ENCODE peak calls at places on chromosomes 12 and 14, in six cellular contexts. W, H, T, R, M and Y are unnamed samples.
A peak's percentile ranks its signal among the peaks of the same experiment; 100 is the strongest.

GRCh38 chr12:75476076-75476475 is 4.5 kb upstream of the GLIPR1 start:
- DNase-seq in M (no peak), H (no peak), W (no peak), R (no peak), T (no peak), Y (no peak)

GRCh38 chr14:69326611-69327010 is 66.7 kb downstream of the GALNT16 start:
- DNase-seq in H (no peak), M (no peak), R (no peak), T (no peak), W (no peak), Y (no peak)

GRCh38 chr12:75208851-75209781 is 523 bp downstream of the KCNC2 start:
- DNase-seq in M (peak; percentile 12), W (no peak), T (no peak), H (peak; percentile 34), R (peak; percentile 59), Y (no peak)

GRCh38 chr12:128337456-128338160 is 70.6 kb downstream of the TMEM132C start:
- DNase-seq in T (no peak), M (no peak), W (no peak), H (no peak), R (no peak), Y (no peak)

GRCh38 chr12:11666651-11667050 is 17.2 kb downstream of the ETV6 start:
- DNase-seq in R (no peak), W (no peak), M (no peak), T (no peak), H (no peak), Y (no peak)

GRCh38 chr12:132638541-132639408 is 20.2 kb downstream of the P2RX2 start:
- DNase-seq in W (no peak), T (no peak), R (peak; percentile 60), H (peak; percentile 74), M (peak; percentile 34), Y (peak; percentile 26)

GRCh38 chr12:47376937-47377336 is 297.2 kb upstream of the AMIGO2 start:
- DNase-seq in R (no peak), T (no peak), W (no peak), H (peak; percentile 64), M (no peak), Y (no peak)

GRCh38 chr14:25090716-25091454 is 40.9 kb upstream of the STXBP6 start:
- DNase-seq in M (peak; percentile 61), H (peak; percentile 73), T (no peak), W (no peak), R (no peak), Y (peak; percentile 57)

GRCh38 chr14:99729991-99730875 is 46.1 kb downstream of the CYP46A1 start:
- DNase-seq in M (peak; percentile 81), T (peak; percentile 65), H (no peak), R (peak; percentile 83), W (peak; percentile 73), Y (no peak)

GRCh38 chr12:21276826-21277225 is 57.9 kb downstream of the SLCO1A2 start:
- DNase-seq in W (no peak), M (no peak), T (peak; percentile 41), H (no peak), R (no peak), Y (no peak)

GRCh38 chr12:868722-869121 is 80.8 kb downstream of the RAD52 start:
- DNase-seq in T (no peak), H (no peak), W (no peak), R (no peak), M (no peak), Y (no peak)

GRCh38 chr14:93137864-93138263 is 22.1 kb upstream of the ITPK1 start:
- DNase-seq in T (peak; percentile 61), M (peak; percentile 83), H (peak; percentile 46), R (peak; percentile 57), W (peak; percentile 36), Y (no peak)

GRCh38 chr12:104049278-104050257 is at the start of gene GLT8D2:
- DNase-seq in T (peak; percentile 32), H (peak; percentile 84), W (peak; percentile 65), M (no peak), R (no peak), Y (no peak)

GRCh38 chr14:91061309-91061887 is 957 bp upstream of the RPS6KA5 start:
- DNase-seq in T (no peak), H (no peak), W (no peak), R (no peak), M (no peak), Y (no peak)

GRCh38 chr12:96094201-96094600 is 58.8 kb upstream of the LTA4H start:
- DNase-seq in M (no peak), T (no peak), W (peak; percentile 42), R (no peak), H (no peak), Y (peak; percentile 21)

GRCh38 chr14:84006643-84007137 is 1523.3 kb upstream of the FLRT2 start:
- DNase-seq in W (peak; percentile 23), H (peak; percentile 43), T (no peak), M (no peak), R (no peak), Y (no peak)

GRCh38 chr14:71289536-71289935 is 382.3 kb downstream of the PCNX1 start:
- DNase-seq in T (no peak), H (no peak), W (no peak), R (no peak), M (no peak), Y (no peak)

GRCh38 chr12:45379261-45379660 is 163.4 kb downstream of the ANO6 start:
- DNase-seq in H (peak; percentile 57), T (no peak), R (no peak), W (no peak), M (no peak), Y (no peak)

GRCh38 chr12:72201457-72201856 is 70.7 kb upstream of the TRHDE start:
- DNase-seq in H (no peak), R (no peak), M (no peak), W (no peak), T (no peak), Y (no peak)

GRCh38 chr12:4276524-4277204 is 3.1 kb downstream of the CCND2 start:
- DNase-seq in R (peak; percentile 86), M (peak; percentile 92), H (peak; percentile 92), W (peak; percentile 89), T (peak; percentile 93), Y (peak; percentile 49)

GRCh38 chr14:34439090-34439489 is 22.9 kb downstream of the SPTSSA start:
- DNase-seq in H (no peak), W (no peak), R (no peak), M (no peak), T (no peak), Y (no peak)

GRCh38 chr12:54262403-54262925 is 17.5 kb downstream of the CBX5 start:
- DNase-seq in T (no peak), W (no peak), M (no peak), H (peak; percentile 44), R (peak; percentile 65), Y (no peak)

GRCh38 chr12:121712462-121713256 is at the start of gene TMEM120B:
- DNase-seq in H (peak; percentile 80), R (peak; percentile 83), T (peak; percentile 81), W (peak; percentile 90), M (peak; percentile 89), Y (no peak)

GRCh38 chr12:2637371-2637770 is 157.4 kb upstream of the FKBP4 start:
- DNase-seq in M (no peak), W (no peak), R (no peak), T (no peak), H (no peak), Y (no peak)

GRCh38 chr12:11658796-11659195 is 9.3 kb downstream of the ETV6 start:
- DNase-seq in W (no peak), T (no peak), M (no peak), R (no peak), H (peak; percentile 42), Y (no peak)

GRCh38 chr12:49098035-49098451 is 3.4 kb upstream of the DHH start:
- DNase-seq in W (peak; percentile 50), T (peak; percentile 63), R (peak; percentile 64), M (peak; percentile 56), H (peak; percentile 64), Y (no peak)

GRCh38 chr14:69780952-69781351 is 14.0 kb downstream of the SRSF5 start:
- DNase-seq in H (no peak), T (no peak), W (no peak), M (no peak), R (no peak), Y (no peak)

DNA sequence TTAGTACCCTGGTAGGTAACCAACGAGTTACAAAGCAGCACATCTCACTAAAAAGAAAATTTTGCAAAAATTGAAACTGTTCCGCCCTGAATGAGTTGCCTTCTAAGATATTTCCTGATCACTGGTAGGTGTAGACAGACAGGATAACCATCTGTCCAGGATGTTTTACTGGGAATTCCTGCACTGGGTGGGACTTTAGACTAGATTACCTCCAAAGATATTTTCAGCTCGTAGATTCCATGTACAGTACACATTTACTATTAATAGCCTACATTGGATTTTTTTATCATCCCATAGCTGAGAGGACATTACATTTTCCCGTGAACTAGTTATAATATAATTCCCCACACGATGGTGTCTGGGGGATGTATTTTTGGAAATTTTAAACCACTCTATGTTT is 139.6 kb downstream of the DYRK2 start:
- DNase-seq in W (no peak), H (no peak), T (no peak), M (no peak), R (no peak), Y (no peak)
- TF ChIP-seq CTCF in W (no peak), H (no peak), T (no peak), M (no peak), R (no peak), Y (no peak)

GRCh38 chr12:64001439-64001838 is 156.9 kb downstream of the SRGAP1 start:
- DNase-seq in H (no peak), R (no peak), M (no peak), T (no peak), W (no peak), Y (no peak)
- H3K4me3 ChIP-seq in H (no peak overlapping the region), R (no peak overlapping the region), M (no peak overlapping the region), T (no peak overlapping the region), W (no peak overlapping the region), Y (no peak overlapping the region)

DNA sequence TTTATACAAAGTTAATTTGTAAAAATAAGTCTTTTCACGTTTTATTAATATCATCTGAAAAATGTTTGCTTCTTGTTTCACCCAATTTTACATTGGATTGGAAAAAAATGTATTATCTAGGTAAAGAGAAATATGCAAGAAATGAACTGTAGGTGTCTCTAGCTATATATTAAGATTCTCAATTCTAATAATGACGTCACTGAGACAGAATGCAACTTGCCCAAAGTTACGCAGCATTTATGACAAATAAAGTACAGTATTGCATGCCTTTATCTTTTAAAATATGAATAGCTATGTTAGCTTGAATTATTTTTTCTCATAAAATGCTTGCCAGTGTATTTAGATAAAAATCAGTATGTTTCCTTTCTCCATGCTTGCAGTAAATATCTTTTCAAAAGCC is 728.8 kb downstream of the RERGL start:
- DNase-seq in H (no peak), T (no peak), M (no peak), R (no peak), W (no peak), Y (no peak)
- H3K27me3 ChIP-seq in H (no peaks in the 10 kb centered on the region), T (no peaks in the 10 kb centered on the region), M (no peaks in the 10 kb centered on the region), R (no peaks in the 10 kb centered on the region), W (no peaks in the 10 kb centered on the region), Y (no peaks in the 10 kb centered on the region)

DNA sequence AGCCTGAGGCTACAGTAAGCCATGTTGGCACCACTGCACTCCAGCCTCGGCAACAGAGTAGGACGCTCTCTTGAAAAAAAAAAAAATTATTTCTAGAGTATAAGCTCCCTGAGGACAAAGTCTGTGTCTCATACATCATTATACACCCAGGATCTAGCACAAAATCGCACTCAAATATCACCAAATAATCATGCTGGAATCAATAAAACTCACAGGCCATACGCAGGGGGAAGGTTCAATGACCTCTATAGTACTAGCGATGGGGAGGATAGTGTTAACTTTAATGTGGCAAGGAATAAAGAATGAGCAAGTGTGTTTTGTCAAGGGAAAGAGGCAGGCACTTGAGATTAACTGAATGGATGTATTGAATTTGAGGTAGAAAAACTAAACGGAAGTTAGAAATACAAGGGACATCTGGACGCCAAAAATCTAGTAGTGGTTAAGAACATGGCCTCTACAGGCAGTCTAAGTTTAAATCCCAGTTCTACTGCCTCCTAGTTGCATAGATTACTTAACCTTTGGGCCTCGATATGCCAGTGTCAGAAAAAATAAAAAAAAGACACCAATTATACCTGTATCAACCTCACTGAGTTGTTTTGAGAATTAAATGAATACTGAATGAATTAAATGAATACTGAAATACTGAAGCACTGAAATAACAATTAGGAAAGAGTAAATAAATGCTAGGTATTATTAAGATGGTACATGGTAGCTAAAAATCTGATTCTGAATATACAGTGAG is 4.4 kb upstream of the AP4S1 start:
- DNase-seq in M (no peak), H (no peak), T (no peak), W (no peak), R (no peak), Y (no peak)
- TF ChIP-seq CTCF in M (no peak), H (no peak), T (no peak), W (no peak), R (no peak), Y (no peak)